ENCODE peak calls at places on chromosomes 16 and 17, in four cellular contexts. One of them, this sample, is unnamed.

GRCh38 chr17:18362509-18363020 is 785 bp downstream of the SHMT1 start:
- DNase-seq in SK-N-SH: peak
- DNase-seq in K562: peak
- DNase-seq in HepG2: peak
- DNase-seq in this sample: no peak

GRCh38 chr16:12578001-12578400 is 225.7 kb downstream of the CPPED1 start:
- DNase-seq in SK-N-SH: no peak
- DNase-seq in K562: no peak
- DNase-seq in HepG2: no peak
- DNase-seq in this sample: no peak

GRCh38 chr17:43591750-43592562 is 45.8 kb upstream of the ETV4 start:
- DNase-seq in SK-N-SH: peak
- DNase-seq in K562: no peak
- DNase-seq in HepG2: no peak
- DNase-seq in this sample: no peak

GRCh38 chr17:31313982-31314787 is at the start of gene EVI2B:
- DNase-seq in SK-N-SH: no peak
- DNase-seq in K562: peak
- DNase-seq in HepG2: no peak
- DNase-seq in this sample: no peak

GRCh38 chr16:11497851-11498289 is 88.8 kb downstream of the LITAF start:
- DNase-seq in SK-N-SH: no peak
- DNase-seq in K562: peak
- DNase-seq in HepG2: peak
- DNase-seq in this sample: no peak

GRCh38 chr17:39016193-39017153 is 49.3 kb upstream of the FBXO47 start:
- DNase-seq in SK-N-SH: no peak
- DNase-seq in K562: no peak
- DNase-seq in HepG2: no peak
- DNase-seq in this sample: no peak

GRCh38 chr16:87809150-87809902 is 43.5 kb upstream of the KLHDC4 start:
- DNase-seq in SK-N-SH: no peak
- DNase-seq in K562: no peak
- DNase-seq in HepG2: peak
- DNase-seq in this sample: no peak

GRCh38 chr16:4329354-4329775 is 13.5 kb downstream of the GLIS2 start:
- DNase-seq in SK-N-SH: no peak
- DNase-seq in K562: no peak
- DNase-seq in HepG2: no peak
- DNase-seq in this sample: no peak

GRCh38 chr16:81940781-81941560 is 70.3 kb downstream of the SDR42E1 start:
- DNase-seq in SK-N-SH: peak
- DNase-seq in K562: peak
- DNase-seq in HepG2: peak
- DNase-seq in this sample: no peak

GRCh38 chr17:73639926-73640325 is 4.3 kb downstream of the SDK2 start:
- DNase-seq in SK-N-SH: no peak
- DNase-seq in K562: no peak
- DNase-seq in HepG2: peak
- DNase-seq in this sample: no peak

GRCh38 chr17:42313773-42314566 is 25.7 kb downstream of the STAT5A start:
- DNase-seq in SK-N-SH: no peak
- DNase-seq in K562: peak
- DNase-seq in HepG2: no peak
- DNase-seq in this sample: no peak

GRCh38 chr16:262121-262745 is 13.5 kb downstream of the RGS11 start:
- DNase-seq in SK-N-SH: peak
- DNase-seq in K562: no peak
- DNase-seq in HepG2: no peak
- DNase-seq in this sample: no peak

GRCh38 chr17:50833396-50834125 is 1.8 kb upstream of the WFIKKN2 start:
- DNase-seq in SK-N-SH: peak
- DNase-seq in K562: no peak
- DNase-seq in HepG2: no peak
- DNase-seq in this sample: no peak

GRCh38 chr17:4004517-4005295 is 40.5 kb upstream of the ATP2A3 start:
- DNase-seq in SK-N-SH: peak
- DNase-seq in K562: peak
- DNase-seq in HepG2: peak
- DNase-seq in this sample: peak
- TF ChIP-seq FOXJ3 in SK-N-SH: no peak
- TF ChIP-seq FOXJ3 in K562: no peak
- TF ChIP-seq FOXJ3 in HepG2: peak
- TF ChIP-seq FOXJ3 in this sample: no peak

GRCh38 chr17:8913879-8914278 is 46.4 kb upstream of the PIK3R6 start:
- DNase-seq in SK-N-SH: no peak
- DNase-seq in K562: no peak
- DNase-seq in HepG2: no peak
- DNase-seq in this sample: no peak
- TF ChIP-seq FOXJ3 in SK-N-SH: no peak
- TF ChIP-seq FOXJ3 in K562: no peak
- TF ChIP-seq FOXJ3 in HepG2: no peak
- TF ChIP-seq FOXJ3 in this sample: no peak

GRCh38 chr17:29116652-29117439 is 63.4 kb downstream of the MYO18A start:
- DNase-seq in SK-N-SH: peak
- DNase-seq in K562: peak
- DNase-seq in HepG2: peak
- DNase-seq in this sample: peak
- TF ChIP-seq FOXJ3 in SK-N-SH: no peak
- TF ChIP-seq FOXJ3 in K562: no peak
- TF ChIP-seq FOXJ3 in HepG2: no peak
- TF ChIP-seq FOXJ3 in this sample: no peak

DNA sequence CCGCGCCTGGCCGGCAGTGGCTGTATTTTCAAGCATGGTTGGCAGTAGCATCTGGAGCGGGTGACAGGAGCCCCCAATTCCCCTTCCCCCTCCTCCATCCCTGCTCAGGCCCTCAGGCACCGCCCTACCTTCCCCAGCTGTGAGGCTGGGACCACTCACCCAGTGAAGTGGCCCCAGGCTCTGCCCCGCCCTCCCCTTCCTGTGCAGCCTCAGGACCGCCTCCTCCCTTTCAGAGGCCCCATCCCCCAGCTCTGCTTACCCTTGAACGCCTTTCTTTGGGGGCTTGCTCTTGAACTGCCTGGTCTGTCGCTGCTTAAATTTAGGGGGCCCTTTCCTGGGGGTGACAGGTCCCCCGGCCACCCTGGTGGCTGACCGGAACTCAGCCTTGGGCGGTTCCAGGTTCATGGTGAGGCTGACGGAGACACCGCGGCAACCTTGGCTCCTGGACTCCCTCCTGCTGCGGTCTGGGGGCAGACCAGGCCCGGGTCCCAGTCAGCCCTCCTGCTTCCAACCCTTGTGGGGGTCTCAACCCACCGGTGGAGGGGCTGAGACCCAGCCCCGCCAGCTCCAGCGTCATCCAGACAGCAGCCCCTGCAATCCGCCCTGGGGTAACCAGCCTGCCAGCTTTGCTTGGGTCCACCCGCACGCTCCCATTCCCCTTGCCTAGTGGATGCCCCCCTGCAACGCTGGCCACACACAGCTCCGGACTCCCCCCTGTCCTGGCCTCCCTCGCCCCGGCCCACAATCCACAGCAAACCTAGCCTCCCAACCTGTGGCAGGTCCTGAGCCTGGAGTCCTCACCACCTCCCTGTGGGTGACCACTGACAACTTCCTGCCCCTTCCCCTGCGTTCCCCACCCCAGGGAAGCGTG is 3.2 kb downstream of the PDE6G start:
- DNase-seq in SK-N-SH: peak
- DNase-seq in K562: no peak
- DNase-seq in HepG2: no peak
- DNase-seq in this sample: peak
- TF ChIP-seq FOXJ3 in SK-N-SH: no peak
- TF ChIP-seq FOXJ3 in K562: no peak
- TF ChIP-seq FOXJ3 in HepG2: no peak
- TF ChIP-seq FOXJ3 in this sample: no peak

GRCh38 chr17:76193616-76194015 is 46.7 kb downstream of the RNF157 start:
- DNase-seq in SK-N-SH: peak
- DNase-seq in K562: peak
- DNase-seq in HepG2: no peak
- DNase-seq in this sample: no peak
- TF ChIP-seq FOXJ3 in SK-N-SH: peak
- TF ChIP-seq FOXJ3 in K562: no peak
- TF ChIP-seq FOXJ3 in HepG2: no peak
- TF ChIP-seq FOXJ3 in this sample: no peak

This sample was measured in WTC11.